ENCODE peak calls at places on chromosomes 12 and 14, in ten cellular contexts. I, O, C, P, F, E, A, M, T and X are unnamed samples.

GRCh38 chr14:91343051-91343450 is 74.6 kb downstream of the CCDC88C start:
- DNase-seq in E (no peak), I (no peak), O (no peak), T (no peak), P (no peak), F (no peak), C (peak; percentile 14), M (no peak), A (no peak), X (no peak)

GRCh38 chr14:75563931-75564330 is 14.5 kb upstream of the FLVCR2 start:
- DNase-seq in O (no peak), M (no peak), E (no peak), C (no peak), A (no peak), F (no peak), P (no peak), T (no peak), I (no peak), X (no peak)

GRCh38 chr14:68896132-68896531 is 83.0 kb downstream of the ACTN1 start:
- DNase-seq in M (no peak), P (no peak), T (no peak), F (no peak), C (peak; percentile 32), E (no peak), O (no peak), I (no peak), A (no peak), X (no peak)

GRCh38 chr12:15116073-15116472 is 105.1 kb downstream of the RERG start:
- DNase-seq in O (no peak), T (no peak), C (no peak), A (no peak), I (no peak), F (no peak), E (peak; percentile 1), P (no peak), M (no peak), X (no peak)

GRCh38 chr12:34344851-34345522 is 322.7 kb downstream of the ALG10 start:
- DNase-seq in I (no peak), A (no peak), T (no peak), F (no peak), E (no peak), C (no peak), M (no peak), P (no peak), O (no peak), X (no peak)

GRCh38 chr12:104234926-104235499 is 19.4 kb downstream of the TXNRD1 start:
- DNase-seq in O (no peak), T (no peak), I (no peak), M (no peak), P (no peak), A (no peak), C (no peak), F (no peak), E (no peak), X (no peak)

GRCh38 chr14:94545131-94545841 is 16.0 kb upstream of the SERPINA4 start:
- DNase-seq in E (peak; percentile 16), T (no peak), M (no peak), C (no peak), A (no peak), F (peak; percentile 90), I (no peak), O (no peak), P (no peak), X (no peak)

GRCh38 chr12:58750484-58750883 is 169.8 kb downstream of the LRIG3 start:
- DNase-seq in I (no peak), F (peak; percentile 31), O (no peak), T (peak; percentile 98), A (no peak), E (peak; percentile 72), C (no peak), M (no peak), P (peak; percentile 5), X (peak; percentile 71)

GRCh38 chr14:75705014-75705413 is 44.0 kb downstream of the TTLL5 start:
- DNase-seq in P (no peak), T (peak; percentile 46), F (no peak), O (no peak), C (no peak), M (no peak), E (peak; percentile 47), I (no peak), A (no peak), X (no peak)

GRCh38 chr12:53219116-53219955 is 12.3 kb upstream of the ITGB7 start:
- DNase-seq in O (peak; percentile 61), I (peak; percentile 32), P (no peak), E (peak; percentile 54), C (peak; percentile 76), T (peak; percentile 66), F (no peak), M (no peak), A (no peak), X (no peak)

GRCh38 chr12:20599757-20600156 is 95.4 kb upstream of the SLCO1C1 start:
- DNase-seq in O (no peak), I (no peak), C (no peak), P (no peak), E (no peak), T (no peak), A (no peak), M (no peak), F (no peak), X (no peak)

GRCh38 chr12:71636704-71637115 is 26.9 kb downstream of the ZFC3H1 start:
- DNase-seq in A (no peak), P (no peak), C (no peak), E (peak; percentile 82), T (peak; percentile 72), O (peak; percentile 73), M (peak; percentile 12), F (no peak), I (no peak), X (no peak)

GRCh38 chr12:79935021-79935623 is at the start of gene PPP1R12A:
- DNase-seq in E (peak; percentile 99), I (peak; percentile 96), F (peak; percentile 95), M (peak; percentile 83), O (peak; percentile 99), T (peak; percentile 97), A (peak; percentile 97), C (peak; percentile 99), P (peak; percentile 93), X (peak; percentile 84)
- TF ChIP-seq CTCF in E (peak; percentile 8), I (peak; percentile 32), F (peak; percentile 35), M (no peak), O (no peak), T (no peak), A (no peak), C (no peak), P (no peak), X (peak; percentile 29)

DNA sequence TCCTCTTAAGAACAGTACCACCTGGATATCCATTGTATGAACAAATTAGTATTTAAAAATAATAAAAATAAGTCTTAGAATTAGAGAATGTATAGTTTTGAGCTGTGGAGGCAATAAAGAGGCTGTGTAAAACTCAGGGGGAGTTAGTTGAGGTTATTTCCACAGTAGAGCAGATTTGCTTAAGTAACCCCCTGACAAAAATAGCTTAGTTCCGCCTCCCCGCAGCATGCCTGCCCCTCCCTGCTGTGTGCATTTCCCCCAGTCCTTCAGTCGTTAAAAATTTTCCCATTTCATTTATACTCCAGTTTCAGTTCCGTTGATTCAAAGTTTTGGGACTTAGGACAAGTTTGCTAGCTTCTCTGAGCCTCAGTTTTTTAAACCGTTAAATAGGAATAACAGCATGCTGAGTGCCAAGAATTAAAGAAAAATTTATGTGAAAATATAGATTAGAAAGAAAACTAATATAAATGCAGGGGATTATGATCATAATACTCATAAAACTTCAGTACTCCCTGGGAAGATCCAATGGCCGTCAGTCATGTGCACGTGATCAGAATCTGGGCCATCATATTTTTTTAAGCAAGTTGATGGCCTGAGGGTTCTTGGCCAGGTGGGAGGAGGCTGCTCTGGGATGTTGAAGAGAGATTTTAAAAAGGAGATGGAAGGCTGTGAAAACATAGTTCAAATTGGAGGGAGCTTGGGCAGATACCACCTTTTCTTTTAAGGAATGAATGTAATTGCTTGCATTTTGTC is 14.5 kb upstream of the SLC38A2 start:
- DNase-seq in F (no peak), O (peak; percentile 89), E (peak; percentile 87), I (no peak), C (peak; percentile 79), P (no peak), M (no peak), A (peak; percentile 43), T (peak; percentile 78), X (no peak)
- H3K4me3 ChIP-seq in F (no peak overlapping the region), O (peak overlapping the region; percentile 47), E (peak overlapping the region; percentile 8), I (no peak overlapping the region), C (no peak overlapping the region), P (no peak overlapping the region), M (peak overlapping the region; percentile 66), A (no peak overlapping the region), T (peak overlapping the region; percentile 26), X (peak overlapping the region; percentile 24)

DNA sequence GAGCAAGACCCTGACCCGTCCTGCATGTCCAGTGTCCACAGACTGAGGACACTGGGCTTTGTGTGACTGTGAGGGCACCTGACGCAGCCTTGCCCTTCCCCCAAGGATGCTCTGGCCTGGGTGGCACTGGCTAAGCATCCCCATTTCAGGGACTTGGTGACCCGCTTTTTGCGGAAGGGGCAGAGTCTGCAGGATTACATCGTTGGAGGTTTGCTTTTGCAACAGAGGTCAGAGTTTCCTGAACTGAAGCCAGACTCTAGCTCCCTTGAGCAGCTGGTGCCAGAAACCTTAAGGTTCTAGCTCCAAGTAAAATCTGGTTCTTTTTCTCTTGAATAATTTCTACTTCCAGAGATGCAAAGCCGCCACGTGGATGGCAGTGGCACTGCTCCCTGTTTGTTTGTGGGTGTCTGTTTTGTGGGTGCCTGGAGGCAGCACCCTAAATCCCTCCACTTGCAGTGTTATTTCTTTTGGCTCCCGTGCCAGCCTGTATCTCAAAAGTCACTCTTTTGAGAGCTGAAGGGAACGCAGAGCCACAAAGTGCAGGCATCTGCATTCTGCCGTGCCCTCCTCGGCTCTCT is 184.7 kb downstream of the TSPAN9 start:
- DNase-seq in O (no peak), T (peak; percentile 28), A (no peak), F (peak; percentile 51), M (no peak), P (peak; percentile 48), E (peak; percentile 63), I (no peak), C (no peak), X (no peak)
- TF ChIP-seq CTCF in O (no peak), T (peak; percentile 3), A (no peak), F (no peak), M (no peak), P (no peak), E (peak; percentile 29), I (no peak), C (no peak), X (no peak)

GRCh38 chr12:128794661-128795529 is 28.9 kb downstream of the SLC15A4 start:
- DNase-seq in C (no peak), I (no peak), F (no peak), E (no peak), P (no peak), A (no peak), T (no peak), M (no peak), O (no peak), X (no peak)

GRCh38 chr12:128797119-128798118 is 26.3 kb downstream of the SLC15A4 start:
- DNase-seq in O (no peak), F (no peak), C (no peak), A (no peak), P (no peak), T (peak; percentile 63), I (no peak), M (no peak), E (no peak), X (peak; percentile 17)

GRCh38 chr12:128798543-128799341 is 25.0 kb downstream of the SLC15A4 start:
- DNase-seq in T (no peak), A (no peak), F (no peak), M (no peak), C (no peak), E (no peak), O (no peak), I (no peak), P (no peak), X (no peak)

GRCh38 chr12:128795530-128796361 is 28.0 kb downstream of the SLC15A4 start:
- DNase-seq in T (no peak), F (no peak), A (no peak), E (no peak), I (no peak), M (no peak), C (no peak), P (no peak), O (no peak), X (no peak)

GRCh38 chr12:128796439-128797118 is 27.2 kb downstream of the SLC15A4 start:
- DNase-seq in E (no peak), M (no peak), A (no peak), C (no peak), O (no peak), F (no peak), T (no peak), I (no peak), P (no peak), X (no peak)
- H3K4me3 ChIP-seq in E (no peak overlapping the region), M (peak overlapping the region; percentile 5), A (no peak overlapping the region), C (no peak overlapping the region), O (no peak overlapping the region), F (no peak overlapping the region), T (no peak overlapping the region), I (no peak overlapping the region), P (no peak overlapping the region), X (no peak overlapping the region)